ENCODE peak calls at places on chromosomes 6 and 20, in four cellular contexts. P, N, K and E are unnamed samples. For H3K4me1, the result is how much of the 10 kb centered on the place peaks cover.

GRCh38 chr20:46129955-46130481 is 11.9 kb downstream of the CD40 start:
- DNase-seq in P (no peak), N (no peak), K (peak), E (no peak)

GRCh38 chr20:23652926-23653325 is 15.2 kb upstream of the CST3 start:
- DNase-seq in P (no peak), N (no peak), K (no peak), E (no peak)

GRCh38 chr20:52937701-52938100 is 34.5 kb upstream of the TSHZ2 start:
- DNase-seq in P (no peak), N (no peak), K (peak), E (no peak)

GRCh38 chr20:51275816-51276215 is 252.9 kb upstream of the KCNG1 start:
- DNase-seq in P (no peak), N (no peak), K (no peak), E (no peak)

GRCh38 chr6:16751251-16751946 is 9.9 kb downstream of the ATXN1 start:
- DNase-seq in P (no peak), N (no peak), K (no peak), E (no peak)

GRCh38 chr6:102298066-102298465 is 904.6 kb downstream of the GRIK2 start:
- DNase-seq in P (no peak), N (no peak), K (no peak), E (no peak)

GRCh38 chr6:138103876-138104275 is 3.3 kb downstream of the PERP start:
- DNase-seq in P (no peak), N (no peak), K (no peak), E (no peak)

GRCh38 chr6:36124881-36125280 is 5.4 kb upstream of the MAPK13 start:
- DNase-seq in P (no peak), N (no peak), K (no peak), E (no peak)

GRCh38 chr6:12196326-12196936 is 93.7 kb upstream of the EDN1 start:
- DNase-seq in P (no peak), N (no peak), K (peak), E (no peak)

GRCh38 chr6:118659513-118660217 is 8.3 kb upstream of the CEP85L start:
- DNase-seq in P (no peak), N (no peak), K (no peak), E (no peak)

GRCh38 chr6:142313284-142313683 is 11.5 kb downstream of the ADGRG6 start:
- DNase-seq in P (no peak), N (no peak), K (no peak), E (no peak)

GRCh38 chr20:50658804-50659380 is 32.5 kb downstream of the RIPOR3 start:
- DNase-seq in P (no peak), N (peak), K (no peak), E (no peak)

GRCh38 chr6:170096191-170096802 is 194.6 kb downstream of the DLL1 start:
- DNase-seq in P (no peak), N (peak), K (no peak), E (no peak)

GRCh38 chr20:53677447-53678314 is 84.0 kb upstream of the ZNF217 start:
- DNase-seq in P (no peak), N (peak), K (peak), E (peak)

GRCh38 chr6:118722820-118723526 is 71.6 kb upstream of the CEP85L start:
- DNase-seq in P (no peak), N (no peak), K (no peak), E (no peak)

GRCh38 chr20:24132246-24132645 is 143.7 kb upstream of the GGTLC1 start:
- DNase-seq in P (no peak), N (no peak), K (peak), E (no peak)

GRCh38 chr20:53857723-53858236 is 212.6 kb downstream of the BCAS1 start:
- DNase-seq in P (no peak), N (no peak), K (no peak), E (no peak)

GRCh38 chr6:141153563-141153962 is 979.2 kb upstream of the GJE1 start:
- DNase-seq in P (peak), N (no peak), K (peak), E (no peak)

GRCh38 chr6:72857791-72858190 is 235.9 kb downstream of the KCNQ5 start:
- DNase-seq in P (no peak), N (no peak), K (peak), E (no peak)

GRCh38 chr6:25359191-25359861 is 80.2 kb downstream of the CARMIL1 start:
- DNase-seq in P (no peak), N (no peak), K (no peak), E (peak)

GRCh38 chr6:49025273-49026240 is 437.5 kb downstream of the MMUT start:
- DNase-seq in P (no peak), N (no peak), K (no peak), E (no peak)

GRCh38 chr6:129331450-129332138 is 378.4 kb downstream of the ARHGAP18 start:
- DNase-seq in P (no peak), N (no peak), K (peak), E (no peak)

GRCh38 chr6:125014157-125014957 is 52.1 kb downstream of the RNF217 start:
- DNase-seq in P (no peak), N (no peak), K (no peak), E (no peak)

GRCh38 chr20:53949319-53949839 is 121.0 kb downstream of the BCAS1 start:
- DNase-seq in P (no peak), N (no peak), K (no peak), E (peak)

GRCh38 chr6:14305131-14305530 is 187.6 kb downstream of the CD83 start:
- DNase-seq in P (no peak), N (no peak), K (no peak), E (no peak)

GRCh38 chr20:2626853-2627541 is 25.4 kb upstream of the NOP56 start:
- DNase-seq in P (no peak), N (no peak), K (peak), E (no peak)

GRCh38 chr6:14193524-14193923 is 76.0 kb downstream of the CD83 start:
- DNase-seq in P (no peak), N (no peak), K (peak), E (no peak)

GRCh38 chr20:57434390-57434700 is 43.1 kb downstream of the RBM38 start:
- DNase-seq in P (no peak), N (no peak), K (no peak), E (no peak)

DNA sequence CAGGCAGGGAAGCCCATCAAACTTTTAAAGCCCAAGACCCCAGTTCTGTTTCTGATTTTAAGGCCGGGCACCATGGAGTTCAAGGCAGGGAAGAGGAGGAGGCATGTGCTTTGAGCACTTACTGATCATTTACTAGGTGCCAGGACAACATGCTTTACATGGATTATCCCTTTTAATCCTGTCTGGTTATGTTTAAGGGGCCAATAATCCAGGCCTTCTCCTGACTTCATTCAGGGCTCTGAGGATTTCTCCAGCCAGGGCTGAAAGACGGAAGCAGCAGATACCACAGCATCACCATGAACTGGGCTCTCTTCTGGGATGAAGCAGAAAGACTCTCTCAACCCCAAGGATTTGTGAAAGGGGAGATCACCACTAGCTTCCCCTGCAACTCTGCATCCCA is 4.1 kb downstream of the CCND3 start:
- DNase-seq in P (no peak), N (no peak), K (no peak), E (no peak)
- H3K27ac ChIP-seq in P (no peak), N (no peak), K (no peak), E (peak)

GRCh38 chr20:41158082-41158625 is 20.8 kb downstream of the PLCG1 start:
- DNase-seq in P (no peak), N (no peak), K (no peak), E (no peak)
- H3K4me1 ChIP-seq in P (under half), N (under half), K (under half), E (half or more)

GRCh38 chr6:7229376-7230326 is 83.3 kb downstream of the SSR1 start:
- DNase-seq in P (no peak), N (no peak), K (no peak), E (no peak)

GRCh38 chr6:7230956-7231713 is 81.9 kb downstream of the SSR1 start:
- DNase-seq in P (no peak), N (no peak), K (no peak), E (no peak)

GRCh38 chr6:7234547-7234946 is 78.5 kb downstream of the SSR1 start:
- DNase-seq in P (no peak), N (no peak), K (no peak), E (no peak)

GRCh38 chr6:7230327-7230691 is 82.7 kb downstream of the SSR1 start:
- DNase-seq in P (no peak), N (no peak), K (no peak), E (no peak)

GRCh38 chr6:7232351-7232750 is 80.6 kb downstream of the SSR1 start:
- DNase-seq in P (no peak), N (no peak), K (no peak), E (no peak)
- H3K27ac ChIP-seq in P (no peak), N (no peak), K (no peak), E (no peak)

DNA sequence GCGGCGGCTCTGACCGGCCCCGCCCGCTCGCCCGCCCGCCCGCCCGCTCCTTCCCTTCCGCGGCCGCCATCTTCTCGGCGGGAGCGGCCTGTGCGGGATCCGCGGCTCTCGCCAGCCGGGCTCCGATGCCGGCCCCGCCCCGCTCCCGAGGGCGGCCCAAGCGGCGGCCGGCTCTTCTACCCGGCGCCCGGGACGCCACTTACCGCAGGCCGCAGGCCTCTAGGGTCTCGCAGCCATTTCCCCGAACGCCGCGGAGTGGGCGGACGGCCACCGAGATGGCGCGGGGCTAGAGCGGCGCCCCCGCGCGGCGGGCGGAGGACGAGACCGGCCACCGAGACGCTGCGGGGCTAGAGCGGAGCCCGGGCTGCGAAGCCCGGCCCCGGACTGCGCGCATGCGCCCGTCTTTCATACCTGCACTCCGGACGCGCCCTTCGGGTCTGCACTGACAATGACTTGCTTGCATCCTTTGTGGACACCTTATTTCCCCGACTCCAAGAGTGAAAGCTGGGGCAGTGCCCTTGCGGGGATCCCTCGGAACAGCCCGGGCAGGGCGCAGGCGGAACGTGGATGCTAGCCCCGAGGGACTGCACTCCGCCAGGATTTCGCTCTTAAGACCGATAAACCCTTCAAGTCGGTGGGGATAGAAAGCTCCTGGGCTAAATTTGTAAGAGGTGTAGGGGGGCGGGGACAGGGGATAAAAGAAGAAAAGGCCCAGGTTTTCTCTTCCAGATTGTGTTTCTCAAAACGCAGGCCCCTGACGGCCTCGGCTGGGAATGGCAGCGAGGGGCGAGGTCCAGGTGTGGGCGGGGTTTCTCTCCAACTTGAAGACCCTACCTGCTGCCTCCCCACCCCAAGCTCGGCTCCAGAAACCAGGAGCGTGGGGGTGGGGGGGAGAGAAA is at the start of gene DIDO1:
- DNase-seq in P (no peak), N (peak), K (peak), E (peak)
- H3K4me1 ChIP-seq in P (under half), N (half or more), K (under half), E (half or more)

GRCh38 chr6:107106165-107106564 is 9.2 kb downstream of the BEND3 start:
- DNase-seq in P (no peak), N (no peak), K (peak), E (no peak)
- H3K27ac ChIP-seq in P (no peak), N (no peak), K (no peak), E (no peak)

GRCh38 chr20:4817230-4817671 is 95.5 kb downstream of the PRND start:
- DNase-seq in P (no peak), N (no peak), K (no peak), E (no peak)
- H3K4me1 ChIP-seq in P (under half), N (under half), K (under half), E (under half)

GRCh38 chr6:134464690-134465411 is 146.9 kb upstream of the SGK1 start:
- DNase-seq in P (no peak), N (no peak), K (peak), E (no peak)
- H3K27ac ChIP-seq in P (no peak), N (no peak), K (no peak), E (no peak)

GRCh38 chr6:5328800-5329199 is 67.5 kb downstream of the FARS2 start:
- DNase-seq in P (no peak), N (no peak), K (no peak), E (no peak)

GRCh38 chr6:5318617-5319016 is 57.3 kb downstream of the FARS2 start:
- DNase-seq in P (no peak), N (no peak), K (no peak), E (no peak)

GRCh38 chr6:5325173-5325572 is 63.9 kb downstream of the FARS2 start:
- DNase-seq in P (no peak), N (no peak), K (no peak), E (no peak)

GRCh38 chr6:5323979-5324378 is 62.7 kb downstream of the FARS2 start:
- DNase-seq in P (no peak), N (no peak), K (peak), E (no peak)
- H3K4me1 ChIP-seq in P (under half), N (under half), K (under half), E (under half)

GRCh38 chr20:56417402-56417801 is 5.3 kb downstream of the CASS4 start:
- DNase-seq in P (no peak), N (no peak), K (no peak), E (no peak)
- H3K27ac ChIP-seq in P (no peak), N (no peak), K (no peak), E (peak)